ENCODE peak calls at places on chromosome 12, in four cellular contexts. T is uterus, I is lower leg skin, Z is Peyer's patch. R is an unnamed sample.
A peak's percentile ranks its signal among the peaks of the same experiment; 100 is the strongest.

GRCh38 chr12:6230321-6231110 is 30.3 kb downstream of the CD9 start:
- DNase-seq in Z (peak; percentile 79), T (peak; percentile 50), I (peak; percentile 94), R (no peak)

GRCh38 chr12:112841240-112841639 is 49.7 kb downstream of the RPH3A start:
- DNase-seq in T (no peak), Z (no peak), I (peak; percentile 12), R (no peak)

GRCh38 chr12:132277374-132277801 is 52.0 kb downstream of the GALNT9 start:
- DNase-seq in T (no peak), Z (no peak), I (no peak), R (no peak)

GRCh38 chr12:96889273-96889933 is 17.7 kb upstream of the NEDD1 start:
- DNase-seq in I (no peak), Z (no peak), T (no peak), R (no peak)

GRCh38 chr12:48988030-48988649 is 10.0 kb downstream of the WNT1 start:
- DNase-seq in T (no peak), I (peak; percentile 94), Z (peak; percentile 63), R (peak; percentile 67)

GRCh38 chr12:19168634-19169033 is 39.1 kb downstream of the PLEKHA5 start:
- DNase-seq in I (no peak), Z (no peak), T (no peak), R (no peak)

GRCh38 chr12:22287056-22287455 is 47.5 kb downstream of the ST8SIA1 start:
- DNase-seq in T (no peak), Z (no peak), I (no peak), R (no peak)

GRCh38 chr12:109670647-109671046 is 43.0 kb upstream of the FAM222A start:
- DNase-seq in Z (no peak), T (no peak), I (no peak), R (no peak)

GRCh38 chr12:43338848-43339526 is 213.0 kb downstream of the ADAMTS20 start:
- DNase-seq in Z (no peak), T (no peak), I (no peak), R (peak; percentile 31)

GRCh38 chr12:14833952-14834351 is 9.4 kb downstream of the ART4 start:
- DNase-seq in I (no peak), T (no peak), Z (no peak), R (no peak)

GRCh38 chr12:97148941-97149559 is 242.0 kb downstream of the NEDD1 start:
- DNase-seq in Z (peak; percentile 47), I (no peak), T (no peak), R (peak; percentile 39)

GRCh38 chr12:2779281-2779680 is 15.5 kb upstream of the FKBP4 start:
- DNase-seq in I (peak; percentile 8), T (no peak), Z (no peak), R (no peak)

GRCh38 chr12:98439471-98440164 is 75.8 kb upstream of the TMPO start:
- DNase-seq in T (no peak), I (no peak), Z (no peak), R (no peak)

GRCh38 chr12:6767592-6768384 is 1.6 kb downstream of the PTMS start:
- DNase-seq in I (no peak), Z (no peak), T (no peak), R (peak; percentile 23)

GRCh38 chr12:10939163-10939562 is at the start of gene TAS2R14:
- DNase-seq in I (no peak), Z (no peak), T (no peak), R (no peak)

GRCh38 chr12:27446436-27446835 is at the start of gene SMCO2:
- DNase-seq in T (no peak), I (no peak), Z (no peak), R (no peak)

GRCh38 chr12:109757671-109758265 is 44.1 kb downstream of the FAM222A start:
- DNase-seq in Z (no peak), I (peak; percentile 17), T (no peak), R (no peak)

GRCh38 chr12:69676257-69677012 is 22.7 kb downstream of the BEST3 start:
- DNase-seq in Z (no peak), I (no peak), T (no peak), R (no peak)

GRCh38 chr12:31315089-31315725 is 10.7 kb downstream of the SINHCAF start:
- DNase-seq in I (no peak), Z (no peak), T (no peak), R (no peak)

GRCh38 chr12:9347328-9348127 is 139.3 kb upstream of the PZP start:
- DNase-seq in T (no peak), Z (no peak), I (no peak), R (no peak)

GRCh38 chr12:24505366-24506025 is 443.4 kb downstream of the BCAT1 start:
- DNase-seq in Z (no peak), I (no peak), T (no peak), R (no peak)

GRCh38 chr12:1907652-1908611 is 10.5 kb downstream of the CACNA2D4 start:
- DNase-seq in Z (no peak), T (peak; percentile 9), I (peak; percentile 69), R (no peak)

GRCh38 chr12:14952295-14952995 is 9.0 kb downstream of the ARHGDIB start:
- DNase-seq in Z (peak; percentile 57), T (no peak), I (no peak), R (no peak)

GRCh38 chr12:25829192-25829591 is 129.3 kb upstream of the RASSF8 start:
- DNase-seq in T (no peak), I (no peak), Z (no peak), R (no peak)

GRCh38 chr12:113467514-113468364 is 3.9 kb downstream of the LHX5 start:
- DNase-seq in I (peak; percentile 81), Z (no peak), T (no peak), R (no peak)

GRCh38 chr12:52656616-52657015 is 4.6 kb upstream of the KRT2 start:
- DNase-seq in T (no peak), I (no peak), Z (no peak), R (no peak)

GRCh38 chr12:42370013-42370412 is 44.0 kb downstream of the PPHLN1 start:
- DNase-seq in Z (no peak), T (no peak), I (no peak), R (no peak)

GRCh38 chr12:101877816-101878811 is 734 bp downstream of the DRAM1 start:
- DNase-seq in I (peak; percentile 86), T (peak; percentile 53), Z (peak; percentile 37), R (no peak)

GRCh38 chr12:3770891-3771290 is 18.0 kb upstream of the CRACR2A start:
- DNase-seq in Z (no peak), T (no peak), I (no peak), R (no peak)

GRCh38 chr12:92089559-92089958 is 56.1 kb downstream of the BTG1 start:
- DNase-seq in Z (no peak), I (no peak), T (no peak), R (no peak)

GRCh38 chr12:571795-572531 is 91.3 kb downstream of the NINJ2 start:
- DNase-seq in I (peak; percentile 87), T (no peak), Z (no peak), R (peak; percentile 72)

GRCh38 chr12:83432176-83432719 is 745.5 kb downstream of the TMTC2 start:
- DNase-seq in T (no peak), I (no peak), Z (no peak), R (no peak)

GRCh38 chr12:83434600-83434999 is 747.9 kb downstream of the TMTC2 start:
- DNase-seq in Z (no peak), T (no peak), I (no peak), R (no peak)
- TF ChIP-seq CTCF in Z (no peak), T (no peak), I (no peak), R (no peak)

GRCh38 chr12:93571360-93571853 is 1.1 kb upstream of the SOCS2 start:
- DNase-seq in Z (peak; percentile 44), I (peak; percentile 94), T (peak; percentile 87), R (peak; percentile 78)
- TF ChIP-seq CTCF in Z (no peak), I (no peak), T (no peak), R (no peak)

DNA sequence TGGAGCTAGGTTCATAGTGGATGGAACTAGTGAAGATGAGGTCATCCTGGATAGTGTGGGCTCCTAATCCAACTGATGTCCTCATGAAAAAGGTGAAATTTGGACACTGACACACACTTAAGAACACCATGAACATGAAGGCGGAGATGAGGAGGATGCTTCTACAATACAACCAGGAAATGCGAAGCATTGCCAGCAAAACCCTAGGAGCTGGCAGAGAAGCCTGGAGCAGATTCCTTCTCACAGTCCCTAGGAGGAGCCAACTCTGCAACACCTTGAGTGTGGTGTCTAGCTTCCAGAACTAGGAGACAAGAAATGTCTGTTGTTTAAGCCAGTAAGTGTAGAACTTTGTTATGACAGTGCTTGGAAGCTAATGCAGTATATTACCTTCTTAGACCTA is 192.0 kb upstream of the PWP1 start:
- DNase-seq in T (no peak), Z (no peak), I (peak; percentile 73), R (no peak)
- TF ChIP-seq CTCF in T (no peak), Z (no peak), I (no peak), R (no peak)

GRCh38 chr12:105331805-105332251 is 1.3 kb downstream of the C12orf75 start:
- DNase-seq in T (no peak), Z (no peak), I (no peak), R (no peak)
- TF ChIP-seq CTCF in T (no peak), Z (no peak), I (no peak), R (no peak)

DNA sequence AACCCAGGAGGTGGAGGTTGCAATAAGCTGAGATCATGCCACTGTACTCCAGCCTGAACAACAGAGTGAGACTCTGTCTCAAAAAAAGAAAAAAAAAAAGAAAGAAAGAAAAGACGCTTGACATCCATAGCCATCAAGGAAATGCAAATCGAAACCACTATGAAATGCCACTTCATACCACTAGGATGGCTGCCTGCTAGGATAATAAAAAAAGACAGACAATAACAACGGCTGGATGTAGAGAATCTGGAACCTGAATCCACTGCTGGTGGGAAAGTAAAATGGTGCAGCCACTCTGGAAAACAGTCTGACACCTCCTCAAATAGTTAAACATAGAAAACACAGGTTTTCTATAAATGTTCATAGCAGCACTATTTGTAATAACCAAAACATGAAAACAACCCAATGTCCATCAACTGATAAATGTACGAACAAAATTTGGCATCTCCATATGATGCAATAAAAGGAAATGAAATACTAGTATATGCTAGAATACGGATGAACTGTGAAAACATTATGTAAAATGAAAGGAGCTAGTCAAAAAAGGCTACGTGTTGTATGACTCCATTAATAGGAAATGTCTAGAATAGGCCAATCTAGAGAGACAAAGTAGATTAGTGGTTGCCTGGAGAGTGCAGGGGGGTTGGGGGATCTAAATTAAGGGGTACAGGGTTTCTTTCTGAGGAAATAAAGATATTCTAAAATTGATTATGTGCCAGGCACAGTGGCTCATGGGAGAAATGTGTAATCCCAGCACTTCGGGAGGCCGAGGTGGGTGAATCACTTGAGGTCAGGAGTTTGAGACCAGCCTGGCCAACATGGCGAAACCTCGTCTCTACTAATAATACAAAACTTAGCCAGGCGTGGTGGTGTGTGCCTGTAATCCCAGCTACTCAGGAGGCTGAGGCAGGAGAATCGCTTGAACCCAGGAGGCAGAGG is 9.7 kb downstream of the WSB2 start:
- DNase-seq in Z (no peak), T (no peak), I (peak; percentile 54), R (no peak)
- TF ChIP-seq CTCF in Z (peak; percentile 35), T (no peak), I (no peak), R (no peak)

R was measured in heart right ventricle.